ENCODE peak calls at places on chromosome 12, in seven cellular contexts. M, Q, O, F, I, H and U are unnamed samples.

GRCh38 chr12:27191531-27191930 is 52.6 kb upstream of the STK38L start:
- DNase-seq in M (no peak), Q (no peak), O (no peak), F (no peak), I (no peak), H (no peak), U (no peak)

GRCh38 chr12:94615284-94616216 is 34.8 kb downstream of the TMCC3 start:
- DNase-seq in M (no peak), Q (no peak), O (peak), F (no peak), I (no peak), H (no peak), U (no peak)

GRCh38 chr12:32821293-32822089 is 65.8 kb upstream of the YARS2 start:
- DNase-seq in M (no peak), Q (no peak), O (no peak), F (no peak), I (no peak), H (no peak), U (peak)

GRCh38 chr12:29429999-29430698 is 49.2 kb upstream of the ERGIC2 start:
- DNase-seq in M (no peak), Q (no peak), O (no peak), F (no peak), I (no peak), H (peak), U (no peak)

GRCh38 chr12:25959069-25959961 is 833 bp downstream of the RASSF8 start:
- DNase-seq in M (peak), Q (peak), O (peak), F (peak), I (peak), H (no peak), U (peak)

GRCh38 chr12:32336261-32336660 is 63.1 kb upstream of the FGD4 start:
- DNase-seq in M (no peak), Q (no peak), O (no peak), F (no peak), I (no peak), H (no peak), U (no peak)

GRCh38 chr12:56230449-56231183 is 765 bp downstream of the SLC39A5 start:
- DNase-seq in M (no peak), Q (no peak), O (no peak), F (no peak), I (no peak), H (no peak), U (no peak)

GRCh38 chr12:82527165-82527780 is 159.4 kb upstream of the TMTC2 start:
- DNase-seq in M (no peak), Q (no peak), O (no peak), F (no peak), I (no peak), H (peak), U (peak)

GRCh38 chr12:41778934-41779333 is 365.7 kb downstream of the GXYLT1 start:
- DNase-seq in M (no peak), Q (no peak), O (no peak), F (no peak), I (no peak), H (no peak), U (no peak)

GRCh38 chr12:86660488-86661171 is 404.4 kb upstream of the MGAT4C start:
- DNase-seq in M (no peak), Q (no peak), O (no peak), F (no peak), I (no peak), H (no peak), U (no peak)

GRCh38 chr12:2358986-2359658 is 306.3 kb downstream of the CACNA1C start:
- DNase-seq in M (no peak), Q (no peak), O (no peak), F (no peak), I (no peak), H (no peak), U (no peak)

GRCh38 chr12:59834659-59835474 is 239.0 kb downstream of the SLC16A7 start:
- DNase-seq in M (no peak), Q (peak), O (no peak), F (no peak), I (no peak), H (peak), U (no peak)

GRCh38 chr12:7666595-7666994 is 887 bp upstream of the APOBEC1 start:
- DNase-seq in M (no peak), Q (no peak), O (no peak), F (no peak), I (no peak), H (no peak), U (no peak)

DNA sequence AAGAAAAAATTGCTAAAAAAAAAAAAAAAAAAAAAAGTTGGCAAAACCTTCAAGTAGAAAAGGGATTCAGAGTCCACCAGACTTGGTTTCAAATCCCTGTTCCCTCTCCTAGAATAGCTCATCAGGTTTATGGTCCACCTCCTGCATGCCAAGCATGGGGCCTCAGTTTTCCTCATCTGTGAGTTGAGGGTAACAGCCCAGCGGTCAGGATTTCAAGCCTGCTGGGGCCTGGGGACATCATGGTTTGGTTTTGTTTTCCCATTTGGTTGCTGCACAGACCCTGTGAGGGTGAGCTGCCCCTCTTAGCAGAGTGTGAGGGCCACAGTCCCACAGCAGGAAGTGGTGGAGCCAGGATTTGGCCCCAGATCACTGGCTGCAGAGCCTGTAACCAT is 12.5 kb downstream of the FAM222A start:
- DNase-seq in M (no peak), Q (no peak), O (no peak), F (no peak), I (no peak), H (no peak), U (no peak)
- H3K27ac ChIP-seq in M (no peak), Q (no peak), O (no peak), F (no peak), I (no peak), H (no peak), U (no peak)

DNA sequence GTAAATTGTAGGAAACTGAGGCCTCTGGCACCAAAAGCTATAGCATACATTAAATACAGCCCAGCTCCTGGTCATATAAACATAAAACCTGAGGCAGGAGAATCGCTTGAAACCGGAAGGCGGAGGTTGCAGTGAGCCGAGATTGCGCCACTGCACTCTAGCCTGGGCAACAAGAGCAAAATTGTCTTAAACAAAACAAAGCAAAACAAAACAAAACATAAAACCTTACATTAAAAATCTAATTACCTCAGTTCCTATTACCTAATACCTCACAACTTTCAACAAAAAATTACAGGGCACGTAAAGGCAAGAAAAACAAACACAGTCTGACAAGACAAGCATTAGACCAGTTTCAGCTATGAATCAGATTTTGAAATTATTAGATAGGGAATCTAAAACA is 36.7 kb downstream of the TMEM116 start:
- DNase-seq in M (no peak), Q (no peak), O (no peak), F (no peak), I (no peak), H (no peak), U (no peak)
- H3K27ac ChIP-seq in M (no peak), Q (no peak), O (no peak), F (no peak), I (no peak), H (no peak), U (no peak)

DNA sequence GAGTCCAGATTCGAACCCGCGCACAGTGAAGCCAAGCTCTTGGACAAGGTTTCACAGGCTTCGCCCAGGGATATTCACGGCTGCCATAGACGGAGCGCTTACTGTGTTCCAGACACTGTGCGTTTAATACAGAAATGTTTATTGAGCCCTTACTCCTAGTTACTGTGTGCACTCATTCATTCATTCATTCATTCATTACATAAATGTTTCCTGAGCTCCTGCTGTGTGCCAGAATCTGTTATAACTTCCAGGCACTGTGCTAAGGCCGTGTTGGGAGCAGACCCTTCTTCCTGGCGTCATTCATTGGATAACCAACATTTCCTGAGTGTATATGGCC is 734 bp upstream of the MED13L start:
- DNase-seq in M (no peak), Q (no peak), O (no peak), F (no peak), I (no peak), H (no peak), U (no peak)
- H3K27ac ChIP-seq in M (peak), Q (peak), O (peak), F (peak), I (no peak), H (no peak), U (no peak)

GRCh38 chr12:124445121-124445718 is 122.2 kb downstream of the NCOR2 start:
- DNase-seq in M (no peak), Q (no peak), O (no peak), F (no peak), I (peak), H (no peak), U (no peak)
- H3K27ac ChIP-seq in M (no peak), Q (no peak), O (no peak), F (no peak), I (no peak), H (no peak), U (no peak)